ENCODE peak calls at places on chromosomes 6 and 20, in six cellular contexts. One of them, this sample, is unnamed.

GRCh38 chr6:143329323-143329722 is 121.2 kb downstream of the ADAT2 start:
- DNase-seq in 8988T: no peak
- DNase-seq in posterior cingulate gyrus: no peak
- DNase-seq in Caki2: no peak
- DNase-seq in GM04504: no peak
- DNase-seq in HEK293T: no peak
- DNase-seq in this sample: no peak

GRCh38 chr6:84728602-84729001 is 35.8 kb downstream of the TBX18 start:
- DNase-seq in 8988T: no peak
- DNase-seq in posterior cingulate gyrus: no peak
- DNase-seq in Caki2: peak; percentile 1
- DNase-seq in GM04504: no peak
- DNase-seq in HEK293T: peak; percentile 40
- DNase-seq in this sample: peak; percentile 37

GRCh38 chr20:46004813-46005505 is 3.7 kb upstream of the MMP9 start:
- DNase-seq in 8988T: no peak
- DNase-seq in posterior cingulate gyrus: no peak
- DNase-seq in Caki2: no peak
- DNase-seq in GM04504: no peak
- DNase-seq in HEK293T: no peak
- DNase-seq in this sample: peak; percentile 49

GRCh38 chr20:59830107-59831023 is 103.1 kb downstream of the SYCP2 start:
- DNase-seq in 8988T: peak; percentile 22
- DNase-seq in posterior cingulate gyrus: no peak
- DNase-seq in Caki2: no peak
- DNase-seq in GM04504: no peak
- DNase-seq in HEK293T: no peak
- DNase-seq in this sample: no peak

GRCh38 chr6:147106759-147107401 is 97.3 kb upstream of the STXBP5 start:
- DNase-seq in 8988T: no peak
- DNase-seq in posterior cingulate gyrus: no peak
- DNase-seq in Caki2: no peak
- DNase-seq in GM04504: no peak
- DNase-seq in HEK293T: no peak
- DNase-seq in this sample: no peak

GRCh38 chr6:47254051-47254450 is 55.7 kb downstream of the TNFRSF21 start:
- DNase-seq in 8988T: no peak
- DNase-seq in posterior cingulate gyrus: no peak
- DNase-seq in Caki2: no peak
- DNase-seq in GM04504: no peak
- DNase-seq in HEK293T: no peak
- DNase-seq in this sample: no peak

GRCh38 chr20:58084966-58085365 is 143.5 kb downstream of the ANKRD60 start:
- DNase-seq in 8988T: no peak
- DNase-seq in posterior cingulate gyrus: no peak
- DNase-seq in Caki2: peak; percentile 23
- DNase-seq in GM04504: no peak
- DNase-seq in HEK293T: no peak
- DNase-seq in this sample: no peak

GRCh38 chr6:78868124-78868523 is 773 bp downstream of the IRAK1BP1 start:
- DNase-seq in 8988T: no peak
- DNase-seq in posterior cingulate gyrus: no peak
- DNase-seq in Caki2: no peak
- DNase-seq in GM04504: no peak
- DNase-seq in HEK293T: no peak
- DNase-seq in this sample: no peak

GRCh38 chr6:87154641-87155271 is 609 bp upstream of the ZNF292 start:
- DNase-seq in 8988T: no peak
- DNase-seq in posterior cingulate gyrus: peak; percentile 82
- DNase-seq in Caki2: no peak
- DNase-seq in GM04504: peak; percentile 71
- DNase-seq in HEK293T: peak; percentile 47
- DNase-seq in this sample: peak; percentile 43

GRCh38 chr20:44601801-44602204 is 19.4 kb downstream of the PKIG start:
- DNase-seq in 8988T: no peak
- DNase-seq in posterior cingulate gyrus: no peak
- DNase-seq in Caki2: no peak
- DNase-seq in GM04504: peak; percentile 55
- DNase-seq in HEK293T: no peak
- DNase-seq in this sample: no peak

GRCh38 chr6:135493218-135493961 is 4.2 kb downstream of the AHI1 start:
- DNase-seq in 8988T: no peak
- DNase-seq in posterior cingulate gyrus: no peak
- DNase-seq in Caki2: no peak
- DNase-seq in GM04504: no peak
- DNase-seq in HEK293T: no peak
- DNase-seq in this sample: no peak

GRCh38 chr6:154615483-154616025 is 105.1 kb upstream of the CNKSR3 start:
- DNase-seq in 8988T: peak; percentile 75
- DNase-seq in posterior cingulate gyrus: no peak
- DNase-seq in Caki2: peak; percentile 88
- DNase-seq in GM04504: no peak
- DNase-seq in HEK293T: peak; percentile 91
- DNase-seq in this sample: peak; percentile 60

GRCh38 chr6:88301888-88302768 is 136.0 kb upstream of the CNR1 start:
- DNase-seq in 8988T: no peak
- DNase-seq in posterior cingulate gyrus: no peak
- DNase-seq in Caki2: no peak
- DNase-seq in GM04504: no peak
- DNase-seq in HEK293T: no peak
- DNase-seq in this sample: no peak

GRCh38 chr20:25356294-25356933 is 34.2 kb downstream of the ABHD12 start:
- DNase-seq in 8988T: no peak
- DNase-seq in posterior cingulate gyrus: no peak
- DNase-seq in Caki2: no peak
- DNase-seq in GM04504: no peak
- DNase-seq in HEK293T: no peak
- DNase-seq in this sample: peak; percentile 42

GRCh38 chr6:36032245-36032644 is 4.6 kb downstream of the MAPK14 start:
- DNase-seq in 8988T: no peak
- DNase-seq in posterior cingulate gyrus: no peak
- DNase-seq in Caki2: no peak
- DNase-seq in GM04504: no peak
- DNase-seq in HEK293T: no peak
- DNase-seq in this sample: no peak

GRCh38 chr6:138035070-138035469 is 72.1 kb downstream of the PERP start:
- DNase-seq in 8988T: no peak
- DNase-seq in posterior cingulate gyrus: no peak
- DNase-seq in Caki2: peak; percentile 42
- DNase-seq in GM04504: no peak
- DNase-seq in HEK293T: no peak
- DNase-seq in this sample: no peak

GRCh38 chr6:15017251-15017650 is 228.6 kb upstream of the JARID2 start:
- DNase-seq in 8988T: no peak
- DNase-seq in posterior cingulate gyrus: no peak
- DNase-seq in Caki2: no peak
- DNase-seq in GM04504: no peak
- DNase-seq in HEK293T: peak; percentile 50
- DNase-seq in this sample: peak; percentile 76

GRCh38 chr6:41422156-41422555 is 86.7 kb downstream of the NCR2 start:
- DNase-seq in 8988T: no peak
- DNase-seq in posterior cingulate gyrus: peak; percentile 13
- DNase-seq in Caki2: no peak
- DNase-seq in GM04504: no peak
- DNase-seq in HEK293T: no peak
- DNase-seq in this sample: no peak

GRCh38 chr6:225121-225721 is 67.1 kb upstream of the DUSP22 start:
- DNase-seq in 8988T: no peak
- DNase-seq in posterior cingulate gyrus: no peak
- DNase-seq in Caki2: no peak
- DNase-seq in GM04504: no peak
- DNase-seq in HEK293T: no peak
- DNase-seq in this sample: no peak

GRCh38 chr6:13163161-13163944 is 165.0 kb downstream of the TBC1D7 start:
- DNase-seq in 8988T: no peak
- DNase-seq in posterior cingulate gyrus: no peak
- DNase-seq in Caki2: no peak
- DNase-seq in GM04504: no peak
- DNase-seq in HEK293T: no peak
- DNase-seq in this sample: no peak

GRCh38 chr6:119720160-119720559 is 370.6 kb upstream of the MAN1A1 start:
- DNase-seq in 8988T: no peak
- DNase-seq in posterior cingulate gyrus: no peak
- DNase-seq in Caki2: no peak
- DNase-seq in GM04504: no peak
- DNase-seq in HEK293T: peak; percentile 48
- DNase-seq in this sample: peak; percentile 7

GRCh38 chr6:28171271-28171670 is 29.6 kb downstream of the ZKSCAN8 start:
- DNase-seq in 8988T: no peak
- DNase-seq in posterior cingulate gyrus: no peak
- DNase-seq in Caki2: no peak
- DNase-seq in GM04504: no peak
- DNase-seq in HEK293T: no peak
- DNase-seq in this sample: no peak

GRCh38 chr6:31922942-31923341 is 4.6 kb upstream of the C2 start:
- DNase-seq in 8988T: no peak
- DNase-seq in posterior cingulate gyrus: no peak
- DNase-seq in Caki2: no peak
- DNase-seq in GM04504: no peak
- DNase-seq in HEK293T: no peak
- DNase-seq in this sample: peak; percentile 52

GRCh38 chr6:27296106-27296783 is 15.8 kb downstream of the POM121L2 start:
- DNase-seq in 8988T: no peak
- DNase-seq in posterior cingulate gyrus: no peak
- DNase-seq in Caki2: peak; percentile 66
- DNase-seq in GM04504: no peak
- DNase-seq in HEK293T: peak; percentile 55
- DNase-seq in this sample: peak; percentile 70

GRCh38 chr6:142844065-142844755 is 100.8 kb downstream of the HIVEP2 start:
- DNase-seq in 8988T: no peak
- DNase-seq in posterior cingulate gyrus: no peak
- DNase-seq in Caki2: peak; percentile 50
- DNase-seq in GM04504: no peak
- DNase-seq in HEK293T: no peak
- DNase-seq in this sample: no peak